ENCODE peak calls at places on chromosomes 12 and 14, in eight cellular contexts. M is WTC11, P is prostate gland, F is ascending aorta, G is upper lobe of right lung, Y is glutamatergic neuron, C is heart left ventricle, X is WERI-Rb-1. D is an unnamed sample.

GRCh38 chr14:62015248-62015647 is 253.0 kb downstream of the SNAPC1 start:
- DNase-seq in Y (no peak), C (no peak), P (no peak), X (no peak), F (no peak), G (no peak), M (no peak), D (no peak)

GRCh38 chr14:59321184-59321952 is 132.9 kb downstream of the DAAM1 start:
- DNase-seq in G (no peak), F (no peak), C (no peak), P (no peak), Y (no peak), X (no peak), M (no peak), D (no peak)

GRCh38 chr12:52317443-52318052 is 3.6 kb downstream of the KRT83 start:
- DNase-seq in M (no peak), X (no peak), G (no peak), C (no peak), P (no peak), F (no peak), Y (no peak), D (no peak)

GRCh38 chr14:54116972-54117371 is 160.3 kb upstream of the BMP4 start:
- DNase-seq in C (no peak), F (no peak), M (no peak), P (no peak), Y (no peak), G (no peak), X (no peak), D (no peak)

GRCh38 chr12:57772429-57773322 is at the start of gene EEF1AKMT3:
- DNase-seq in C (peak), Y (peak), M (peak), G (peak), F (no peak), X (peak), P (peak), D (no peak)

GRCh38 chr12:50151047-50151687 is 16.0 kb downstream of the CERS5 start:
- DNase-seq in P (no peak), G (no peak), X (no peak), M (no peak), Y (no peak), F (no peak), C (no peak), D (no peak)

GRCh38 chr12:64044171-64044570 is 177.9 kb downstream of the KICS2 start:
- DNase-seq in G (no peak), F (no peak), P (no peak), X (no peak), Y (no peak), M (no peak), C (no peak), D (no peak)

GRCh38 chr12:46456356-46457334 is 84.1 kb upstream of the SLC38A2 start:
- DNase-seq in G (no peak), X (no peak), P (no peak), Y (no peak), F (no peak), M (no peak), C (no peak), D (no peak)

GRCh38 chr12:118741196-118741595 is 240.1 kb upstream of the SRRM4 start:
- DNase-seq in P (no peak), F (no peak), C (no peak), Y (no peak), G (no peak), M (no peak), X (no peak), D (no peak)

GRCh38 chr12:79737875-79738718 is 47.3 kb upstream of the PAWR start:
- DNase-seq in G (no peak), P (peak), X (peak), M (no peak), Y (no peak), C (no peak), F (no peak), D (no peak)

GRCh38 chr12:132102297-132102696 is 41.8 kb downstream of the DDX51 start:
- DNase-seq in Y (no peak), G (no peak), X (no peak), F (no peak), M (no peak), C (no peak), P (no peak), D (no peak)

GRCh38 chr12:11059784-11060183 is 2.3 kb downstream of the TAS2R46 start:
- DNase-seq in M (no peak), X (no peak), F (no peak), C (no peak), G (no peak), Y (no peak), P (no peak), D (no peak)

GRCh38 chr12:96136720-96137378 is 57.3 kb upstream of the ELK3 start:
- DNase-seq in Y (no peak), F (no peak), X (no peak), P (no peak), C (no peak), M (no peak), G (no peak), D (no peak)

GRCh38 chr14:95490727-95491451 is 25.6 kb downstream of the SYNE3 start:
- DNase-seq in Y (no peak), F (no peak), P (no peak), M (no peak), X (no peak), G (no peak), C (peak), D (no peak)

GRCh38 chr14:60197629-60198318 is 32.6 kb upstream of the DHRS7 start:
- DNase-seq in X (no peak), Y (no peak), M (no peak), F (no peak), G (no peak), C (no peak), P (no peak), D (no peak)

GRCh38 chr12:88903333-88903732 is 323.1 kb upstream of the KITLG start:
- DNase-seq in Y (no peak), C (no peak), M (no peak), X (no peak), P (no peak), G (no peak), F (no peak), D (no peak)

GRCh38 chr12:109771746-109772621 is 58.4 kb downstream of the FAM222A start:
- DNase-seq in X (peak), F (no peak), G (peak), C (no peak), P (no peak), Y (no peak), M (no peak), D (no peak)

GRCh38 chr12:46675736-46676135 is 150.1 kb downstream of the SLC38A4 start:
- DNase-seq in P (no peak), G (peak), M (peak), Y (no peak), C (peak), X (peak), F (no peak), D (no peak)

GRCh38 chr14:42299692-42300091 is 693.0 kb downstream of the LRFN5 start:
- DNase-seq in G (no peak), C (no peak), X (no peak), Y (no peak), F (no peak), M (no peak), P (no peak), D (no peak)

GRCh38 chr14:102594514-102595175 is 2.2 kb downstream of the RCOR1 start:
- DNase-seq in G (no peak), F (no peak), P (peak), X (peak), Y (peak), C (peak), M (peak), D (peak)

GRCh38 chr12:28517101-28517500 is 326.8 kb downstream of the CCDC91 start:
- DNase-seq in M (no peak), G (no peak), P (no peak), X (no peak), F (no peak), Y (no peak), C (no peak), D (no peak)

GRCh38 chr14:50018236-50019210 is 97.8 kb downstream of the VCPKMT start:
- DNase-seq in C (peak), Y (no peak), F (no peak), X (no peak), P (peak), G (no peak), M (no peak), D (no peak)

GRCh38 chr14:93973607-93974006 is 2.8 kb downstream of the ASB2 start:
- DNase-seq in G (no peak), M (no peak), Y (no peak), P (no peak), F (no peak), C (peak), X (no peak), D (no peak)

GRCh38 chr12:122399592-122400373 is 22.7 kb downstream of the CLIP1 start:
- DNase-seq in X (peak), C (peak), M (peak), P (peak), F (peak), G (peak), Y (peak), D (no peak)

GRCh38 chr14:19878029-19878642 is 3.2 kb downstream of the OR4K2 start:
- DNase-seq in F (no peak), P (no peak), C (no peak), X (no peak), G (no peak), M (no peak), Y (no peak), D (no peak)

GRCh38 chr12:88145567-88146347 is 3.6 kb downstream of the TMTC3 start:
- DNase-seq in C (no peak), P (no peak), F (no peak), G (no peak), M (no peak), Y (no peak), X (no peak), D (no peak)

GRCh38 chr12:39368096-39368495 is 74.8 kb downstream of the KIF21A start:
- DNase-seq in P (no peak), C (no peak), M (no peak), Y (no peak), X (no peak), G (no peak), F (no peak), D (no peak)

GRCh38 chr12:12513416-12514006 is 49.2 kb downstream of the DUSP16 start:
- DNase-seq in X (no peak), P (no peak), F (no peak), G (no peak), M (no peak), C (no peak), Y (no peak), D (no peak)

GRCh38 chr14:71891970-71892369 is 40.3 kb upstream of the RGS6 start:
- DNase-seq in P (no peak), G (no peak), Y (no peak), F (no peak), C (no peak), M (no peak), X (no peak), D (no peak)

GRCh38 chr14:64569108-64570045 is 19.6 kb downstream of the PPP1R36 start:
- DNase-seq in G (no peak), M (no peak), P (no peak), Y (no peak), F (peak), X (no peak), C (peak), D (no peak)

GRCh38 chr14:102949062-102949800 is 26.8 kb downstream of the AMN start:
- DNase-seq in C (no peak), P (no peak), G (no peak), M (no peak), F (no peak), Y (no peak), X (no peak), D (no peak)

GRCh38 chr12:16384732-16385131 is 37.3 kb downstream of the MGST1 start:
- DNase-seq in Y (no peak), G (no peak), P (no peak), F (no peak), X (no peak), C (no peak), M (no peak), D (no peak)

GRCh38 chr14:86203843-86204242 is 673.9 kb downstream of the FLRT2 start:
- DNase-seq in P (no peak), M (no peak), Y (no peak), F (no peak), C (no peak), G (no peak), X (no peak), D (no peak)

GRCh38 chr12:131264625-131265024 is 310.9 kb downstream of the ADGRD1 start:
- DNase-seq in P (no peak), X (no peak), G (no peak), Y (no peak), F (no peak), C (no peak), M (no peak), D (no peak)

GRCh38 chr12:92403210-92404175 is 257.8 kb upstream of the BTG1 start:
- DNase-seq in M (no peak), X (peak), Y (no peak), P (no peak), C (no peak), F (no peak), G (no peak), D (no peak)

GRCh38 chr12:22728989-22729388 is 104.0 kb downstream of the ETNK1 start:
- DNase-seq in M (no peak), X (peak), C (no peak), P (no peak), G (no peak), Y (no peak), F (no peak), D (no peak)

DNA sequence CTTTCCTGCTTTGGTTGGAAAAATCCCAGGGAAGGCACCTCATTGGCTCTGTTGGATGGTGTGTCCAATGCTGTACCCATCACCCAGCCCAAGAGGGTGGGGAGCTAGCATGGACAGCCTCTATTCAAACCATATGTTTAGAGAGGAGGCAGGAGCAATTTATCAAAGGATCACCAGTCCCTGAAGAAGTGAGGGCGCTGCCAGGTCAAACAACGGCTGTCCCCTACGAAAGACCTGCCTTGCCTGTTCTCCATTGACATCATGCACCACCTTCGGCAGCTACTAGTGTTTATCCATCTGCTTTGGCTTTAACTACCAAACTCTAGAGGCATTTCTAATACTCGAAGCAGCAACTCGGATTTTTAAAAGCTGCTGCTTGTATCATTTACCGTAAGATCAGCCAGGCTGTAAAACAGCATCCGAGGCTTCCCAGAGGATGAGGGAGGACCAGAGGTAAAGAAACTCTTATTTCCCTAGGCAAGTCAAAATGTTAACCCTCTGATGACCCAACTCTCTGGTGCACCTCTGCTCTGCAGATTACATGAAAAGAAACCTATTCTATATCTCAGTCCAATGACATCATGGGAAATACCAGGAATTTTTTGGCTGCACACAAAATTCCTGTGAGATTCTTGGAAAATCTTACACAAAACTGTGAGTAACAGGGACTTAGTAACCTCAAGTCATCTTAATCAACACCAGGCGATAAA is 720.9 kb upstream of the TBX3 start:
- DNase-seq in G (no peak), X (no peak), P (no peak), M (no peak), F (no peak), Y (no peak), C (no peak), D (no peak)
- TF ChIP-seq CTCF in G (no peak), X (no peak), P (no peak), M (no peak), F (no peak), Y (no peak), C (no peak), D (no peak)

DNA sequence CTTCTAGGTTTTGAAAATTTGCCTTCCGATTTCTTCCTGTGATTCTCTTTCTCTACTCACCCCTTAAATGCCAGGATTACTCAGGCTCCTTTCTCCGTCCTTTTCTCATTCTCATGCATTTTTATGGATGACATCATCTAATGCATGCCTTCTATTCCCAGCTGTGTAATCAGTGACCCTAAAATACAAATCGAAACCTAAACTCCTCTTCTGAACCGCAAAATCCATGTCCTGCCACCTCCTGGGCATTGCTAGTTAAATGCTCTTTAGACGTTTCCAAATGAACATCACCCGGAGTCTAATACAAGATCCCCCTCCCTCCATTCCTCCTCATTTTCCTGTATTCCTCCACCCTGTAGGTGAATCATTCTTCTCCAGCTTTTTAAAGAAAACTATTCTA is 1703.1 kb upstream of the FLRT2 start:
- DNase-seq in Y (no peak), C (no peak), F (no peak), X (no peak), P (no peak), M (no peak), G (no peak), D (no peak)
- TF ChIP-seq CTCF in Y (no peak), C (no peak), F (no peak), X (no peak), P (no peak), M (no peak), G (no peak), D (no peak)

DNA sequence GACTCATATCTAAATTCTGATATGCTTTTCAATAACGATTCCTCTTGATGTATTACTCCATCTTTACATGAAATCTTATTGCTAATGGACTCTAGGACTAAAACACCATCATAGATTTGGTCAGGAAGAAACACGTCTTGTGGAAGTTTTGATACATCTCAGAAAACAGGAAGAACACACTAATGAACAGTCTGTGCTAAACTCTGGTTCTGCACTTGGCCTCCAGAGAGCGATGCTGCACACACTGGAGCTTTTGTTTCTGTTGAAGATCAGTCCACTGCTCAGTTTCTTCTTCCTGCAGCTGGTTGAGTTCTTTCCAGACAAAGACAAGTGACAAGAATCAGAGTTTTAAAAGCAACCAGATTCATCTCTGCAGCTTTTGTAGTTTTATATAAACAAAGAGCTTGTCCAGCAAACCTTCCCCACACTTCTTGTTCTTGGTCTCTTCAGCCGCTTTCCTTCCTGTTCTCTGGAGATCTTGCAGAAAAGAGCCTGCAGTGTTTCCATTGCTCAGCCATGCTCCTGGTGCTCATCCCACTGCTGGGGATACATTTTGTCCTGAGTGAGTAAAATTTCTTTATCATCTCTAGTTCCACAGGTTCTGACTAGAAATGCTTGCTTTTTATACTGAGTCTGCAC is 229.1 kb upstream of the OR4E1 start:
- DNase-seq in X (no peak), P (no peak), F (no peak), M (no peak), Y (peak), C (no peak), G (no peak), D (no peak)
- TF ChIP-seq CTCF in X (no peak), P (no peak), F (no peak), M (no peak), Y (peak), C (no peak), G (no peak), D (no peak)

GRCh38 chr14:89012272-89013097 is 188.0 kb downstream of the TTC8 start:
- DNase-seq in X (peak), C (no peak), P (no peak), Y (no peak), M (no peak), G (no peak), F (no peak), D (no peak)

GRCh38 chr14:89011727-89012271 is 187.3 kb downstream of the TTC8 start:
- DNase-seq in Y (no peak), C (no peak), G (no peak), X (no peak), M (no peak), P (no peak), F (no peak), D (no peak)

GRCh38 chr14:89014570-89014847 is 190.1 kb downstream of the TTC8 start:
- DNase-seq in X (no peak), F (no peak), Y (no peak), P (no peak), G (no peak), C (no peak), M (no peak), D (no peak)

GRCh38 chr14:89013698-89014569 is 189.5 kb downstream of the TTC8 start:
- DNase-seq in G (no peak), P (no peak), M (no peak), X (no peak), Y (no peak), C (no peak), F (no peak), D (no peak)

GRCh38 chr14:89013098-89013504 is 188.7 kb downstream of the TTC8 start:
- DNase-seq in X (peak), F (no peak), C (no peak), M (peak), Y (no peak), G (peak), P (no peak), D (no peak)
- TF ChIP-seq CTCF in X (peak), F (no peak), C (no peak), M (no peak), Y (no peak), G (peak), P (no peak), D (no peak)

GRCh38 chr12:26058308-26058707 is 66.5 kb downstream of the BHLHE41 start:
- DNase-seq in C (no peak), X (no peak), Y (no peak), P (no peak), G (no peak), F (no peak), M (no peak), D (no peak)
- TF ChIP-seq CTCF in C (no peak), X (peak), Y (no peak), P (no peak), G (no peak), F (no peak), M (no peak), D (no peak)